ENCODE peak calls at places on chromosome 21, in six cellular contexts. P is mesendoderm, R is GM23248, J is H9, B is kidney, G is astrocyte. N is an unnamed sample.

GRCh38 chr21:21029159-21029558 is 30.9 kb downstream of the NCAM2 start:
- DNase-seq in P (no peak), R (no peak), J (no peak), B (no peak), G (peak), N (no peak)

GRCh38 chr21:32347351-32347750 is 45.5 kb downstream of the URB1 start:
- DNase-seq in P (no peak), R (no peak), J (no peak), B (no peak), G (no peak), N (no peak)

GRCh38 chr21:17612023-17612564 is 607 bp downstream of the BTG3 start:
- DNase-seq in P (peak), R (peak), J (peak), B (peak), G (peak), N (no peak)

GRCh38 chr21:28159396-28159795 is 833.3 kb downstream of the LTN1 start:
- DNase-seq in P (no peak), R (no peak), J (no peak), B (no peak), G (no peak), N (no peak)

GRCh38 chr21:28834335-28835238 is 158.1 kb downstream of the LTN1 start:
- DNase-seq in P (peak), R (no peak), J (no peak), B (no peak), G (no peak), N (no peak)

GRCh38 chr21:22758478-22758877 is 1760.3 kb downstream of the NCAM2 start:
- DNase-seq in P (no peak), R (no peak), J (no peak), B (no peak), G (no peak), N (no peak)

GRCh38 chr21:29481081-29481480 is 182.4 kb downstream of the BACH1 start:
- DNase-seq in P (no peak), R (no peak), J (no peak), B (no peak), G (no peak), N (no peak)

GRCh38 chr21:25176637-25177412 is 430.5 kb downstream of the MRPL39 start:
- DNase-seq in P (no peak), R (no peak), J (no peak), B (no peak), G (peak), N (no peak)

GRCh38 chr21:31566061-31566460 is 93.4 kb upstream of the SOD1 start:
- DNase-seq in P (peak), R (peak), J (no peak), B (no peak), G (no peak), N (no peak)

GRCh38 chr21:44686000-44686781 is 4.2 kb upstream of the KRTAP12-1 start:
- DNase-seq in P (peak), R (no peak), J (peak), B (peak), G (no peak), N (peak)

GRCh38 chr21:45270306-45270821 is 17.3 kb downstream of the POFUT2 start:
- DNase-seq in P (peak), R (no peak), J (peak), B (peak), G (no peak), N (no peak)

GRCh38 chr21:27681038-27681437 is 714.1 kb upstream of the ADAMTS5 start:
- DNase-seq in P (no peak), R (peak), J (no peak), B (no peak), G (no peak), N (no peak)

GRCh38 chr21:36626791-36627190 is 72.1 kb upstream of the SIM2 start:
- DNase-seq in P (no peak), R (no peak), J (no peak), B (no peak), G (peak), N (no peak)
- H3K9ac ChIP-seq in P (no peak), R (no peak), J (no peak), B (no peak), G (peak), N (no peak)

GRCh38 chr21:42044871-42045495 is 26.1 kb upstream of the UMODL1 start:
- DNase-seq in P (no peak), R (no peak), J (no peak), B (peak), G (no peak), N (no peak)

GRCh38 chr21:42048870-42049577 is 22.1 kb upstream of the UMODL1 start:
- DNase-seq in P (no peak), R (no peak), J (no peak), B (no peak), G (no peak), N (no peak)

GRCh38 chr21:42049578-42050430 is 21.3 kb upstream of the UMODL1 start:
- DNase-seq in P (no peak), R (no peak), J (no peak), B (no peak), G (no peak), N (no peak)

GRCh38 chr21:42051788-42052187 is 19.3 kb upstream of the UMODL1 start:
- DNase-seq in P (no peak), R (no peak), J (no peak), B (peak), G (peak), N (no peak)

GRCh38 chr21:42047821-42048613 is 23.1 kb upstream of the UMODL1 start:
- DNase-seq in P (no peak), R (peak), J (no peak), B (peak), G (peak), N (no peak)
- H3K9ac ChIP-seq in P (no peak), R (peak), J (no peak), B (no peak), G (peak), N (no peak)

GRCh38 chr21:33841561-33841960 is 74.0 kb downstream of the ATP5PO start:
- DNase-seq in P (no peak), R (no peak), J (no peak), B (no peak), G (no peak), N (no peak)

GRCh38 chr21:33843216-33843615 is 72.4 kb downstream of the ATP5PO start:
- DNase-seq in P (no peak), R (no peak), J (no peak), B (no peak), G (no peak), N (no peak)

GRCh38 chr21:33846141-33846540 is 69.5 kb downstream of the ATP5PO start:
- DNase-seq in P (no peak), R (no peak), J (no peak), B (no peak), G (no peak), N (no peak)

GRCh38 chr21:33844890-33845205 is 70.8 kb downstream of the ATP5PO start:
- DNase-seq in P (no peak), R (no peak), J (no peak), B (no peak), G (no peak), N (no peak)

DNA sequence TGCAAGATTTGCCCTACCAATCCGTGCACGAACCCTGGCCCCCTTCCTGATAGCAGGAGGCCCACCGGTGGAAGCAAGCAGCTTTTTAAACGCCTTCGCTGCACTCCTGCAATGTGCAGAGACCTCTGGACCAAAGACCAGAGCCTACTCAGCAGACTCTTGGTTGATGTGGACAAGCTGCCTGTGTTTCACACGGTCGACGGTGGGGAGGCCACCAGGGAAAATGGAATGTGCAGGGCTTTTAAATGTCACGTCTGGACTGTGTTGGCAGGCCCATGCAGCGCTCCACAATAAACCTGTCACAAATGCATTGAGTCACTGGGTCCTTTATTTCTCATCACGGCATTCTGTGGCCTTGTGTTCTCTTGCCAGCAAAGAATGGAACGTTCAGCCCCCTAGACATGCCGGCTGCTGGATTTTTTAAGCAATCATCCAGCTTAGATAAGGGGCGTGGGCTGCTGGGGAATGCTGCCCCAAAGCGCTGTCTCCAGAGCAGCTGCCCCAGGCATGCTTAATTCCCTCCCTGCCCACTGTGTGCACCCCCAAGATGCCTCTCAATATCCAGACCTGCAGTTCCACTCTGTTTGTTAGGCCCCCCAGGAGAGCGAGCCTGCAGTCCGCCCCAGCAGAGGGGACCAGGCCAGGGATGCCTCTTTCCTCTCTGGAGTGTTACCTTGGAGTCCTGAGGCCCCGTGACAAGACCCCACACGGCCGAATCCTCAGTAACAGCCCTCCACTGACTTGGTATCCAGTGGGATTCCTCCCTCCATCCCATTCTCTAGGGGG is 71.3 kb downstream of the ATP5PO start:
- DNase-seq in P (no peak), R (peak), J (no peak), B (peak), G (peak), N (no peak)
- H3K9ac ChIP-seq in P (no peak), R (no peak), J (no peak), B (no peak), G (no peak), N (no peak)

DNA sequence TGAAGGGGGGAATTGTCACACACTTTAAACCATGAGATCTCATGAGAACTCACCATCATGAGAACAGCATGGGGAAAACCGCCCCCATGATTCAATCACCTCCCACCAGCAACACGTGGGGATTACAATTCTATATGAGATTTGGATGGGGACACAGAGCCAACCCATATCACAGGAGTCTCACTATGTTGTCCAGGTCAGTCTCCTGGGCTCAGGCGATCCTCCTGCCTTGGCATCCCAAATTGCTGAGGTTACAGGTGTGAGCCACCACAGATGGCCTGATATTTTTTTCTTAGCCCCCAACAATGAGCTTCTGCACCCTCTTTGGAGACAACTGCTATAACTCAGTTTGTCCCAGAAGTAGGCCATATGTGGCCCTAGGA is 22.5 kb upstream of the MORC3 start:
- DNase-seq in P (no peak), R (no peak), J (no peak), B (no peak), G (no peak), N (no peak)
- H3K9ac ChIP-seq in P (no peak), R (peak), J (no peak), B (no peak), G (no peak), N (no peak)

DNA sequence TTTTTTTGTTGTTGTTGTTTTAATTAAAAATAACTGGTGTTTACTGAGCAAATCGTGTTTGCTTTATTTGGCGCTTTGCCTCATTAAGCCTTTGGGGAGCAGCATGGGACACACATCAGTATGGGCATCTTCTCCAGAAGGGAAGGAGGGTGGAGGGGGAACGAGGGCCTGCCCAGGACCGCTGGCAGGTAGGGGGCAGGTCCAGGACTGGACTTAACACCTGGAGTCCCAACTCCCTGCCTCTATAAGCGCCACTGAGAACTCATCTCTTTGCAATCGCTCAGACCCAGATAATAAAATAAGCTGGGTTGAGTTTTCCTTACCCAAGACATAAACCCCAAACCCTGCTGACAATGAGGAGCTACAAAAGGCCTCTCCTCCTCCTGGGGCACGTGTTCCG is 15.1 kb downstream of the ABCG1 start:
- DNase-seq in P (peak), R (no peak), J (no peak), B (peak), G (no peak), N (peak)
- H3K9ac ChIP-seq in P (no peak), R (no peak), J (no peak), B (no peak), G (peak), N (no peak)

GRCh38 chr21:34844033-34844923 is 175.5 kb downstream of the CLIC6 start:
- DNase-seq in P (no peak), R (peak), J (no peak), B (peak), G (no peak), N (no peak)

GRCh38 chr21:34845521-34846213 is 176.9 kb downstream of the CLIC6 start:
- DNase-seq in P (no peak), R (peak), J (no peak), B (no peak), G (peak), N (no peak)

GRCh38 chr21:34843562-34843961 is 174.8 kb downstream of the CLIC6 start:
- DNase-seq in P (no peak), R (no peak), J (no peak), B (no peak), G (no peak), N (no peak)

GRCh38 chr21:34846214-34846575 is 177.4 kb downstream of the CLIC6 start:
- DNase-seq in P (no peak), R (no peak), J (no peak), B (no peak), G (no peak), N (no peak)

GRCh38 chr21:34844924-34845238 is 176.1 kb downstream of the CLIC6 start:
- DNase-seq in P (no peak), R (no peak), J (no peak), B (no peak), G (no peak), N (no peak)
- H3K9ac ChIP-seq in P (no peak), R (no peak), J (no peak), B (no peak), G (no peak), N (no peak)

N was measured in neural progenitor cell.